ENCODE peak calls at places on chromosomes 11 and 22, in ten cellular contexts. U is tibial nerve; K is WERI-Rb-1; J is GM23248; E is upper lobe of left lung; M is adipocyte; A is bronchial epithelial cell; F is right atrium auricular region; X is brain microvascular endothelial cell; N is effector memory CD4-positive, alpha-beta T cell. Z is an unnamed sample. For H3K36me3 and H3K27me3, the result is how much of the 10 kb centered on the place peaks cover.

GRCh38 chr22:39748877-39749276 is 144.7 kb downstream of the ENTHD1 start:
- DNase-seq in U (no peak), K (no peak), J (peak), E (no peak), M (peak), A (peak), F (no peak), X (no peak), N (no peak), Z (no peak)

GRCh38 chr11:33735166-33735425 is 1.1 kb downstream of the CD59 start:
- DNase-seq in U (no peak), K (no peak), J (peak), E (no peak), M (peak), A (no peak), F (no peak), X (no peak), N (no peak), Z (no peak)

GRCh38 chr22:21449531-21450319 is 17.5 kb upstream of the TMEM191C start:
- DNase-seq in U (no peak), K (no peak), J (no peak), E (peak), M (no peak), A (no peak), F (no peak), X (no peak), N (no peak), Z (no peak)

GRCh38 chr11:118276422-118276821 is 12.3 kb upstream of the MPZL2 start:
- DNase-seq in U (no peak), K (no peak), J (no peak), E (no peak), M (no peak), A (peak), F (no peak), X (no peak), N (no peak), Z (no peak)

GRCh38 chr11:131356201-131356600 is 14.2 kb upstream of the NTM start:
- DNase-seq in U (no peak), K (no peak), J (no peak), E (no peak), M (peak), A (no peak), F (no peak), X (peak), N (no peak), Z (no peak)

GRCh38 chr11:353315-353857 is 15.9 kb upstream of the B4GALNT4 start:
- DNase-seq in U (peak), K (no peak), J (peak), E (peak), M (peak), A (peak), F (peak), X (peak), N (no peak), Z (no peak)

GRCh38 chr11:33857924-33858323 is 34.0 kb downstream of the LMO2 start:
- DNase-seq in U (peak), K (peak), J (peak), E (no peak), M (peak), A (peak), F (peak), X (peak), N (peak), Z (no peak)

GRCh38 chr11:221998-222789 is 13.9 kb downstream of the SIRT3 start:
- DNase-seq in U (no peak), K (no peak), J (no peak), E (no peak), M (no peak), A (no peak), F (no peak), X (no peak), N (no peak), Z (no peak)

GRCh38 chr11:114738954-114739353 is 60.6 kb downstream of the NXPE2 start:
- DNase-seq in U (peak), K (peak), J (peak), E (no peak), M (peak), A (peak), F (no peak), X (peak), N (no peak), Z (no peak)

GRCh38 chr11:64874308-64874707 is 4.1 kb downstream of the EHD1 start:
- DNase-seq in U (no peak), K (no peak), J (no peak), E (no peak), M (no peak), A (no peak), F (no peak), X (no peak), N (peak), Z (no peak)

GRCh38 chr22:27542602-27543001 is 259.0 kb downstream of the MN1 start:
- DNase-seq in U (no peak), K (no peak), J (no peak), E (no peak), M (no peak), A (no peak), F (no peak), X (no peak), N (no peak), Z (no peak)

GRCh38 chr11:117180661-117181585 is 2.4 kb downstream of the SIDT2 start:
- DNase-seq in U (peak), K (peak), J (peak), E (no peak), M (peak), A (peak), F (peak), X (peak), N (peak), Z (peak)

GRCh38 chr11:69617682-69618081 is 23.3 kb upstream of the CCND1 start:
- DNase-seq in U (no peak), K (no peak), J (no peak), E (peak), M (no peak), A (no peak), F (no peak), X (no peak), N (no peak), Z (no peak)
- H3K36me3 ChIP-seq in U (under half), K (under half), J (under half), E (under half), M (under half), A (under half), F (under half), X (under half), N (under half), Z (under half)

GRCh38 chr22:38261478-38261803 is 11.4 kb downstream of the TMEM184B start:
- DNase-seq in U (no peak), K (no peak), J (peak), E (no peak), M (peak), A (no peak), F (no peak), X (no peak), N (no peak), Z (no peak)

GRCh38 chr22:38259370-38259769 is 13.4 kb downstream of the TMEM184B start:
- DNase-seq in U (no peak), K (no peak), J (no peak), E (no peak), M (no peak), A (no peak), F (no peak), X (no peak), N (no peak), Z (no peak)

GRCh38 chr22:38258895-38259294 is 13.9 kb downstream of the TMEM184B start:
- DNase-seq in U (no peak), K (no peak), J (no peak), E (no peak), M (no peak), A (no peak), F (peak), X (peak), N (no peak), Z (no peak)

GRCh38 chr22:38262051-38262795 is 10.6 kb downstream of the TMEM184B start:
- DNase-seq in U (no peak), K (peak), J (peak), E (peak), M (no peak), A (peak), F (no peak), X (no peak), N (peak), Z (no peak)

GRCh38 chr22:38260760-38261477 is 11.9 kb downstream of the TMEM184B start:
- DNase-seq in U (no peak), K (peak), J (peak), E (no peak), M (peak), A (no peak), F (no peak), X (no peak), N (no peak), Z (no peak)
- H3K27me3 ChIP-seq in U (under half), K (under half), J (under half), E (under half), M (under half), A (under half), F (under half), X (under half), N (under half), Z (under half)

GRCh38 chr22:29798801-29799200 is 31.6 kb downstream of the UQCR10 start:
- DNase-seq in U (no peak), K (no peak), J (no peak), E (no peak), M (no peak), A (no peak), F (no peak), X (no peak), N (no peak), Z (no peak)

GRCh38 chr22:29797351-29797750 is 30.2 kb downstream of the UQCR10 start:
- DNase-seq in U (no peak), K (no peak), J (no peak), E (no peak), M (no peak), A (no peak), F (no peak), X (no peak), N (no peak), Z (no peak)

GRCh38 chr22:29798318-29798717 is 31.1 kb downstream of the UQCR10 start:
- DNase-seq in U (no peak), K (no peak), J (no peak), E (no peak), M (no peak), A (no peak), F (no peak), X (no peak), N (no peak), Z (no peak)

GRCh38 chr22:29793396-29793795 is 26.2 kb downstream of the UQCR10 start:
- DNase-seq in U (no peak), K (no peak), J (no peak), E (peak), M (no peak), A (no peak), F (no peak), X (no peak), N (no peak), Z (no peak)

GRCh38 chr22:29795663-29796062 is 28.5 kb downstream of the UQCR10 start:
- DNase-seq in U (no peak), K (no peak), J (no peak), E (no peak), M (no peak), A (no peak), F (no peak), X (no peak), N (no peak), Z (no peak)
- H3K36me3 ChIP-seq in U (under half), K (under half), J (under half), E (half or more), M (half or more), A (under half), F (half or more), X (half or more), N (half or more), Z (under half)

DNA sequence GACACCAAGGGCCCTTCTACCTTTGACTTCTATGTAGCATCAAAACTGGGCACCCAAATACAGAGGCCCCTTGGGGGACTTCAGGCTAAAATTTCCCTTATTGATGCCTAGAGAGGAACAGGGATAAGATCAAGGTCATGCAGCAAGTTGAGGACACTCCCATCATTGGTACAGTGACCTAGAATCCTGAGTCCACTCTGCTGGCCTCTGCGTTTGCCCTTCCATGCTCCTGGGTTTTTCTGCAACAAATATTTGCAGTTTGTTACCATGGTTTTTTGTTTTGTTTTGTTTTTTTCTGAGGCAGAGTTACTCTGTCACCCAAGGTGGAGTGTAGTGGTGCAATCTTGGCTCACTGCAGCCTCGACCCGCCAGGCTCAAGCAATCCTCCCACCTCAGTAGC is 64.2 kb downstream of the THAP12 start:
- DNase-seq in U (no peak), K (no peak), J (no peak), E (no peak), M (no peak), A (no peak), F (no peak), X (no peak), N (no peak), Z (no peak)
- H3K27me3 ChIP-seq in U (under half), K (under half), J (under half), E (under half), M (under half), A (under half), F (under half), X (under half), N (under half), Z (under half)

DNA sequence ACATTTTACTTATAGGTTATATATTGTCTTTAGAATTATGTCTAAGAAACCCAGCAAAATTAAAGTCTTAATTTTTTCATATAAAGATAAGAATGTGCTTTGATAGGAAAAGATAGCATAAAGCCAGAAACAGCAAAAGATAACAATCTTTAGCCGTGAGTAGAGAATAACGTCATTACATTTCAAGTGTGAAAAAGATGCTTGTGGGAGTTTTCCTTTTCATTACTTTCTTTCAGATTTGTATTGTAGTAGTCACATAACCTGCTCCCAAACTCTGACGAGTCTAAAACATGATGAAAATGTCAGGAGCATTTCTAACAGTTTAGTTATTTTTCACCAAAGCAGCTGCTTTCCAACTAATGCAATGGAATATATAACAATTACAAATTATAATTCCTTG is 31.3 kb downstream of the ARFGAP3 start:
- DNase-seq in U (no peak), K (no peak), J (no peak), E (no peak), M (no peak), A (no peak), F (no peak), X (no peak), N (no peak), Z (no peak)
- H3K36me3 ChIP-seq in U (under half), K (under half), J (half or more), E (half or more), M (half or more), A (under half), F (half or more), X (half or more), N (under half), Z (half or more)

GRCh38 chr11:74726547-74727182 is 4.6 kb downstream of the CHRDL2 start:
- DNase-seq in U (peak), K (peak), J (peak), E (peak), M (peak), A (peak), F (peak), X (peak), N (no peak), Z (no peak)
- H3K27me3 ChIP-seq in U (under half), K (under half), J (under half), E (under half), M (half or more), A (under half), F (under half), X (under half), N (under half), Z (under half)

GRCh38 chr11:70415176-70415575 is 16.8 kb downstream of the CTTN start:
- DNase-seq in U (peak), K (no peak), J (peak), E (no peak), M (peak), A (no peak), F (no peak), X (peak), N (no peak), Z (no peak)

GRCh38 chr11:70414341-70415100 is 16.2 kb downstream of the CTTN start:
- DNase-seq in U (no peak), K (no peak), J (no peak), E (no peak), M (no peak), A (no peak), F (no peak), X (no peak), N (no peak), Z (no peak)

GRCh38 chr11:70415642-70416395 is 17.5 kb downstream of the CTTN start:
- DNase-seq in U (no peak), K (no peak), J (peak), E (no peak), M (peak), A (no peak), F (no peak), X (no peak), N (no peak), Z (no peak)

GRCh38 chr11:70418130-70418529 is 19.8 kb downstream of the CTTN start:
- DNase-seq in U (no peak), K (no peak), J (no peak), E (no peak), M (no peak), A (no peak), F (no peak), X (no peak), N (no peak), Z (no peak)

DNA sequence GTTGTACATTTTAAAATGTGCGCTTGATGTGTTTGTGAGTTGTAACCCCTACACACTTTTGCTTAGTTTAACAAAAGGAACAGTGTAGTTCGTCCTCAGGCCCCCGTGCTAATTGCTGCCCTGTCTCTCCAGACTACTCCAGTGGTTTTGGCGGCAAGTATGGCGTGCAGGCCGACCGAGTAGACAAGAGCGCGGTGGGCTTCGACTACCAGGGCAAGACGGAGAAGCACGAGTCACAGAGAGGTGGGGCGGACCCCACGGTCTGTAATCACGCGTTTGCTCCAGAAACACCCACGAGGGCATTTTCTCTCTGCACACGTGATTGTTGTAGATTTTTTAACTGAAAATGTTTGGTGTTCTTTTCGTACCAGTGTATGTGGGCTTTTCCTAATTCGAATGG is 18.6 kb downstream of the CTTN start:
- DNase-seq in U (no peak), K (no peak), J (no peak), E (no peak), M (no peak), A (no peak), F (no peak), X (no peak), N (no peak), Z (no peak)
- H3K36me3 ChIP-seq in U (under half), K (half or more), J (half or more), E (half or more), M (half or more), A (half or more), F (half or more), X (half or more), N (under half), Z (under half)

DNA sequence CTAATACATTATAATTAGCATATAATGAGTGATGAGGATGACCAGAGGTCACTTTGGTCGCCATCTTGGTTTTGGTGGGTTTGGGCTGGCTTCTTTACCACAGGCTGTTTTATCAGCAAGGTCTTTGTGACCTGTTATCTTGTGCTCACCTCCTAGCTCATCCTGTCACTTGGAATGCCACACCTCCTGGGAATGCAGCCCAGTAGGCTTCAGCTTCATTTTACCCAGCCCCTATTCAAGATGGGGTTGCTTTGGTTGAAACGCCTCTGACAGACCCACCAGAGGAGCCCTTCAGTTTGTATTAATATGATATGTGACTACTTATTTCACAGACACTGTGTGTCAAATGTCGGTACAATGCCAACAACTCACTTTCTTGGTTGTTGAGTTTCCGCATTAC is 20.2 kb downstream of the FOLR3 start:
- DNase-seq in U (no peak), K (no peak), J (no peak), E (no peak), M (no peak), A (no peak), F (no peak), X (no peak), N (no peak), Z (no peak)
- H3K27me3 ChIP-seq in U (under half), K (under half), J (under half), E (under half), M (under half), A (under half), F (under half), X (under half), N (under half), Z (under half)